ENCODE peak calls at places on chromosomes 6 and 20, in seven cellular contexts. P, F, A, Y, R, T and M are unnamed samples.

GRCh38 chr6:90811596-90812226 is 224.8 kb upstream of the MAP3K7 start:
- DNase-seq in P (no peak), F (no peak), A (no peak), Y (no peak), R (no peak), T (no peak), M (no peak)

GRCh38 chr20:59598625-59599310 is 5.6 kb upstream of the PHACTR3 start:
- DNase-seq in P (no peak), F (peak; percentile 20), A (peak; percentile 57), Y (peak; percentile 15), R (no peak), T (no peak), M (no peak)

GRCh38 chr6:10719386-10720228 is 3.3 kb upstream of the TMEM14C start:
- DNase-seq in P (no peak), F (no peak), A (no peak), Y (peak; percentile 71), R (peak; percentile 35), T (no peak), M (no peak)

GRCh38 chr6:41976794-41977484 is 35.3 kb upstream of the CCND3 start:
- DNase-seq in P (peak; percentile 85), F (no peak), A (peak; percentile 31), Y (no peak), R (no peak), T (no peak), M (no peak)

GRCh38 chr20:9139106-9139808 is 70.4 kb downstream of the PLCB4 start:
- DNase-seq in P (no peak), F (no peak), A (no peak), Y (no peak), R (no peak), T (no peak), M (no peak)

GRCh38 chr20:15512916-15513315 is 1060.3 kb downstream of the KIF16B start:
- DNase-seq in P (no peak), F (no peak), A (no peak), Y (no peak), R (no peak), T (no peak), M (no peak)

GRCh38 chr6:10215711-10216110 is 199.2 kb downstream of the TFAP2A start:
- DNase-seq in P (no peak), F (no peak), A (no peak), Y (no peak), R (no peak), T (no peak), M (no peak)

GRCh38 chr6:51568771-51569170 is 518.6 kb downstream of the PKHD1 start:
- DNase-seq in P (no peak), F (peak; percentile 19), A (no peak), Y (no peak), R (no peak), T (no peak), M (no peak)

GRCh38 chr6:46990031-46990644 is 52.0 kb downstream of the ADGRF1 start:
- DNase-seq in P (no peak), F (no peak), A (no peak), Y (no peak), R (no peak), T (no peak), M (no peak)

GRCh38 chr6:116189472-116189871 is 63.5 kb upstream of the COL10A1 start:
- DNase-seq in P (no peak), F (no peak), A (no peak), Y (no peak), R (no peak), T (no peak), M (no peak)

GRCh38 chr20:58547527-58548475 is 32.6 kb upstream of the APCDD1L start:
- DNase-seq in P (peak; percentile 73), F (no peak), A (peak; percentile 45), Y (no peak), R (no peak), T (no peak), M (no peak)

GRCh38 chr20:64068381-64069208 is 5.6 kb downstream of the TCEA2 start:
- DNase-seq in P (no peak), F (no peak), A (no peak), Y (no peak), R (no peak), T (no peak), M (no peak)

GRCh38 chr6:165260462-165260861 is 48.9 kb downstream of the C6orf118 start:
- DNase-seq in P (no peak), F (no peak), A (no peak), Y (no peak), R (no peak), T (no peak), M (no peak)

GRCh38 chr20:45365444-45365970 is 2.6 kb downstream of the SYS1 start:
- DNase-seq in P (no peak), F (no peak), A (no peak), Y (no peak), R (no peak), T (no peak), M (no peak)

GRCh38 chr20:54197621-54198604 is 10.0 kb upstream of the PFDN4 start:
- DNase-seq in P (peak; percentile 49), F (no peak), A (no peak), Y (no peak), R (no peak), T (no peak), M (no peak)

GRCh38 chr6:85118233-85118632 is 331.6 kb upstream of the NT5E start:
- DNase-seq in P (no peak), F (no peak), A (no peak), Y (no peak), R (no peak), T (no peak), M (no peak)

GRCh38 chr6:132357120-132357519 is 44.2 kb downstream of the MOXD1 start:
- DNase-seq in P (peak; percentile 66), F (no peak), A (no peak), Y (no peak), R (no peak), T (no peak), M (no peak)

GRCh38 chr6:56842602-56843475 is 112.1 kb upstream of the BEND6 start:
- DNase-seq in P (peak; percentile 60), F (peak; percentile 77), A (no peak), Y (peak; percentile 6), R (no peak), T (no peak), M (peak; percentile 68)

GRCh38 chr6:135651964-135652755 is 154.6 kb upstream of the AHI1 start:
- DNase-seq in P (peak; percentile 10), F (no peak), A (no peak), Y (no peak), R (no peak), T (no peak), M (no peak)
- H3K27ac ChIP-seq in P (no peak overlapping the region), F (no peak overlapping the region), A (no peak overlapping the region), Y (no peak overlapping the region), R (no peak overlapping the region), T (no peak overlapping the region), M (no peak overlapping the region)

DNA sequence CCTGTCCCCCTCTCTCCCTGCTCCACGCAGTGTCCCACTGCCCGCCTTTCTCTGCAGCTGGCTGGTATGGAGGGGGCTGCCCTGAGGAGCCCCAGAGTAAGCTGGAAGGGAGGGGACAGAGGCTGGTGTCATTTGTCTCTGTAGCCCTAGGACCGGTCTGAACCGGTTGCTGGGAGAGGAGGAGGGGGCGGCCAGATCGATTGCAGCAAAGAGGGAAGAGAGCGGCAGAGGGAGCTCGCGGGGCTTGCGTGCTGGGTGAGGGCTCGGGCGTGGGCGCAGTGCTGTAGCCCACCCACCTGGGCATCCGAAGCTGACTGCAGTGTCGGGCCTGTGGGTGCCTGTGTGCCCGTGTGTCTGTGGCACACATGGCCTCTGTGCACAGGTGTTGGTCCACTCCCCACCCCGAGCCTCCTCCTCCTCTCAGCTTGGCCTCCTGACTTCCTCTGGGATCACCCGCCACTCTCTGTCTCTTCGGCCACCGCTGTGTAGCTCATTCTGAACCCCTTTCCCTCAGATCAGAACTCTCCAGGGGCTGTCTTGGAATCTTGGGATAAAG is 50.7 kb downstream of the SRC start:
- DNase-seq in P (no peak), F (peak; percentile 95), A (no peak), Y (no peak), R (no peak), T (no peak), M (no peak)
- H3K27ac ChIP-seq in P (no peak overlapping the region), F (peak overlapping the region; percentile 95), A (peak overlapping the region; percentile 79), Y (no peak overlapping the region), R (no peak overlapping the region), T (no peak overlapping the region), M (no peak overlapping the region)

DNA sequence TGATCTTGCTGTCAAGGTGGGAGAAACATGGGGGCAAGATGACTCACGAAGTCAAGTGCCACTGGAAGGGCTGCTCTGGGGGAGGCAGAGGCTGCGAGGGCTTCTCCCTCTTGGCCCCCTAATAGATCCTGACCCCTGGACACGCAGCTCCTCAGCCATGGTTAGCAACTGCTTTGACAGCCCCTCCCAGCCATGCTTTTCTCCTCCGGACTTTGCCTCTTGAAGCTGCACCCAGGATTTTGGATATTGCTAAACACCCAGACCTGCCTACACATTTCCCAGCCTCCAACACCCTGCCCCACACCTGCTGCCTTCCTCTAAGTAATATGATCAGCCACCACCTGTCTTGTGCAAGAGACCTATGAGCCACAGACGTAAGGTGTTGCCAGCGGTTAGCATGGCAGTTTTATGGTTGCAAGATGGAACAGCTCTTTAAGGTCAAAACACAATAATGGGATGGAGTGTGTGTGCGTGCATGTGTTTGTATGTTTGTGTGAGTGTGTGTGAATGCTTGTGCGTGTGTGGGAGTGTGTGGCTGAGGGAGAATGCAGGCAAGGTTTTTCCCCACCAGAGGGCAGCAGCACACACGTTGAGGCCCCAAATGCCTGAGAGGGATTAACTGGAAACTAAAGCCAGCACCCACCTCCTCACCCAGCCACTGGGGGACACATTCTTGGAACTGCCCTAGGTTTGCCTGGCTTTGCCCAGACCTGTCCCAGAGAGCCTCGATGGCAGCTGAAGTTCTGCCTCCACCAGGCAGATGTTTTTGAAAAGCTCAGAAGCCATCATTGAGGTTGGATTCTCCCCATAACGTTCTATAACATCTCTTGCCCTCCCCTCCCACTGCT is 2.5 kb downstream of the IP6K3 start:
- DNase-seq in P (peak; percentile 70), F (peak; percentile 95), A (peak; percentile 86), Y (peak; percentile 70), R (peak; percentile 64), T (no peak), M (peak; percentile 48)
- H3K27ac ChIP-seq in P (no peak overlapping the region), F (peak overlapping the region; percentile 87), A (no peak overlapping the region), Y (no peak overlapping the region), R (no peak overlapping the region), T (peak overlapping the region; percentile 91), M (peak overlapping the region; percentile 96)

GRCh38 chr20:57434390-57434700 is 43.1 kb downstream of the RBM38 start:
- DNase-seq in P (no peak), F (no peak), A (no peak), Y (no peak), R (no peak), T (no peak), M (no peak)

GRCh38 chr20:57433658-57434389 is 42.6 kb downstream of the RBM38 start:
- DNase-seq in P (no peak), F (no peak), A (no peak), Y (no peak), R (peak; percentile 23), T (no peak), M (no peak)

GRCh38 chr20:57435498-57436222 is 44.5 kb downstream of the RBM38 start:
- DNase-seq in P (no peak), F (peak; percentile 38), A (peak; percentile 70), Y (peak; percentile 51), R (peak; percentile 50), T (no peak), M (no peak)

GRCh38 chr20:57436223-57436545 is 45.0 kb downstream of the RBM38 start:
- DNase-seq in P (no peak), F (no peak), A (no peak), Y (no peak), R (no peak), T (no peak), M (no peak)

DNA sequence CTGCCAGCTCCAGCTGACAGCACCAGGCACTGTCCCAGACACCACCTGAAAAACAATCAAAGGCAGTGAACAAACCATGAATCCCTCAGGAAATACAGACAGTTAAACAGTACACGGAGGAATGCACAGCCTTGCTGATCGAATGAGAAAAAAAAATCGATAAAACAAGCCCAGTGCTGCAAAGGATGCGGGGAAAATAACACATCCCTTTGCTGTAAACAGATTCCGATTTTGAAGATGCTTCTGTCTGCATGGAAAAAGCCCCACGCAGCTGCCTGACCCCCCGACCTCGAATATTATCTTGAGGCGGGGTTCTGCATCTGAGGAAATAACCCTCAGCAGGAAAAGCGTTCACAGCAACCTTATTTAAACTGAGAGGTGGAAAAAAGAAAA is 43.9 kb downstream of the RBM38 start:
- DNase-seq in P (no peak), F (no peak), A (no peak), Y (peak; percentile 47), R (no peak), T (no peak), M (no peak)
- H3K27ac ChIP-seq in P (no peak overlapping the region), F (no peak overlapping the region), A (no peak overlapping the region), Y (no peak overlapping the region), R (peak overlapping the region; percentile 22), T (no peak overlapping the region), M (no peak overlapping the region)